ENCODE peak calls at places on chromosomes 4 and X, in four cellular contexts. U, Q, R and S are unnamed samples.
A peak's percentile ranks its signal among the peaks of the same experiment; 100 is the strongest.

GRCh38 chrX:153733651-153734240 is 9.1 kb downstream of the ABCD1 start:
- DNase-seq in U (no peak), Q (no peak), R (no peak), S (no peak)

GRCh38 chr4:111836601-111837000 is 308.7 kb upstream of the FAM241A start:
- DNase-seq in U (no peak), Q (no peak), R (no peak), S (no peak)

GRCh38 chr4:4670869-4671268 is 129.0 kb upstream of the STX18 start:
- DNase-seq in U (no peak), Q (no peak), R (no peak), S (no peak)

GRCh38 chr4:5247735-5248134 is 196.5 kb downstream of the STK32B start:
- DNase-seq in U (no peak), Q (no peak), R (no peak), S (no peak)

GRCh38 chrX:14528629-14529287 is 578 bp upstream of the GLRA2 start:
- DNase-seq in U (peak; percentile 60), Q (peak; percentile 55), R (peak; percentile 27), S (peak; percentile 66)

GRCh38 chr4:85964298-85964697 is 395.6 kb downstream of the MAPK10 start:
- DNase-seq in U (peak; percentile 4), Q (peak; percentile 6), R (no peak), S (no peak)

GRCh38 chrX:38654302-38654701 is 93.0 kb downstream of the TSPAN7 start:
- DNase-seq in U (peak; percentile 28), Q (peak; percentile 40), R (peak; percentile 35), S (no peak)

GRCh38 chr4:6960628-6961027 is 51.0 kb downstream of the TBC1D14 start:
- DNase-seq in U (no peak), Q (no peak), R (no peak), S (no peak)

GRCh38 chr4:140049924-140050681 is 103.9 kb downstream of the MAML3 start:
- DNase-seq in U (no peak), Q (peak; percentile 64), R (peak; percentile 61), S (no peak)

GRCh38 chrX:67545772-67546495 is 2.1 kb downstream of the AR start:
- DNase-seq in U (no peak), Q (peak; percentile 15), R (peak; percentile 25), S (no peak)

GRCh38 chrX:107562482-107562881 is 65.8 kb upstream of the PRPS1 start:
- DNase-seq in U (peak; percentile 31), Q (peak; percentile 30), R (no peak), S (peak; percentile 88)

GRCh38 chrX:69226459-69227158 is 61.4 kb upstream of the PJA1 start:
- DNase-seq in U (no peak), Q (no peak), R (no peak), S (no peak)

GRCh38 chr4:142156246-142156645 is 519.9 kb downstream of the IL15 start:
- DNase-seq in U (no peak), Q (no peak), R (no peak), S (no peak)

GRCh38 chrX:134236690-134237362 is at the start of gene CCDC160:
- DNase-seq in U (no peak), Q (peak; percentile 29), R (peak; percentile 82), S (peak; percentile 61)

GRCh38 chrX:150155396-150156048 is 207.6 kb upstream of the MAMLD1 start:
- DNase-seq in U (peak; percentile 28), Q (peak; percentile 71), R (peak; percentile 61), S (no peak)

GRCh38 chr4:173531085-173531965 is 1.3 kb upstream of the HAND2 start:
- DNase-seq in U (no peak), Q (no peak), R (no peak), S (no peak)

GRCh38 chrX:101417981-101418841 is 10.2 kb downstream of the HNRNPH2 start:
- DNase-seq in U (no peak), Q (peak; percentile 36), R (peak; percentile 74), S (peak; percentile 28)
- H2AFZ ChIP-seq in U (peak overlapping the region; percentile 83), Q (peak overlapping the region; percentile 69), R (peak overlapping the region; percentile 97), S (peak overlapping the region; percentile 78)

GRCh38 chrX:73562986-73563739 is at the start of gene CHIC1:
- DNase-seq in U (peak; percentile 47), Q (peak; percentile 75), R (peak; percentile 82), S (no peak)

GRCh38 chrX:73561791-73562190 is 1.2 kb upstream of the CHIC1 start:
- DNase-seq in U (no peak), Q (peak; percentile 32), R (no peak), S (no peak)

GRCh38 chrX:73562458-73562857 is 539 bp upstream of the CHIC1 start:
- DNase-seq in U (no peak), Q (peak; percentile 8), R (no peak), S (no peak)

GRCh38 chrX:73563740-73564073 is 710 bp downstream of the CHIC1 start:
- DNase-seq in U (no peak), Q (peak; percentile 10), R (no peak), S (no peak)
- H2AFZ ChIP-seq in U (peak overlapping the region; percentile 92), Q (peak overlapping the region; percentile 88), R (peak overlapping the region; percentile 99), S (peak overlapping the region; percentile 71)

GRCh38 chrX:3044196-3044595 is 2.9 kb downstream of the ARSF start:
- DNase-seq in U (no peak), Q (no peak), R (no peak), S (no peak)

GRCh38 chrX:3044671-3045070 is 3.4 kb downstream of the ARSF start:
- DNase-seq in U (no peak), Q (no peak), R (no peak), S (no peak)

DNA sequence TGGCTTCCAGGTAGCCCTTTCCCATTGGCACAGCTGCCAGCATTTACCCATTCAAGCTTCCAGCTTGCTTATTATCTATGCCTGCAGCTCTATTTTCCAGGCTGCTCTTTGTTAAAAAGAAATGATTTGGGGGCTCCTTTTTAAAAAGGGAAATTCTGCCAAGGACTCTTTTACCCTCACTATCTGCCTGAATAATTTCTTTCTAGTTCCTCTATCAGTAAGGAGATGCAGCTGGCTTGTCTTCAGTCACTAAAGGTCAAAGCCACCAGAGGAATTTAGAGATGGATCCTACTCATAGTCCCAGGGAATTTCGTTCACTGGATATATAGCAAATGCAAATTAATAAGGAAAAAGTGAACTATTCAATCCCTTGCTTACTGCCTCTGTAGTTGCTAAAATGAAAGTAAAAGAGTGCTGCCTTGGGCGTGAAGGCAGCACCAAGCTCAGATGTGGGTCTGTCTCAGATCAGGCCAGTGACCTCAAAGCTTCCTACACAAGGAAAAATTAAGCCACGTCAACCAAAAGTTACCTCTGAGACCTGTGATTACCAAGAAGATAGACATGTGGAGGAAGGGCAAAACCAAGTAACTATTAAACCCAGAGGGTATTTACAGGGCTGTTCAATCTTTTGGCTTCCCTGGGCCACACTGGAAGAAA is 5.1 kb downstream of the ARSF start:
- DNase-seq in U (no peak), Q (no peak), R (no peak), S (no peak)
- H2AFZ ChIP-seq in U (no peak overlapping the region), Q (no peak overlapping the region), R (peak overlapping the region; percentile 17), S (no peak overlapping the region)

DNA sequence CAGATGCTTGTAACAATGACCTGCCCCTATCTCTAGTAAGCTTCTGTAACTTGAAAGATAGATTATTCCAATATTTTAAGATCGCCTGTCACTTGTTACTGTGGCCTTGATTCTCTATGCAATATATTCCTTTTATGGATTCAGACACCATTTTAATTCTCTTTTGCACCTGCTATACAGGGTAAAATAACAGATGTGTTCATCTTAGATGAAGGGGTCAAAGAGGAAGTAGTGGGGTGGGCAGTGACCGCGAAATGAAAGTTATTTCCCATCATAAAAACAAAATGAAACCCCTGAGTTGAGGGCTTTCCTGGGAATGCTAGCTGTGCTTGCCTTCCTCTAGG is 175.9 kb downstream of the TSPAN5 start:
- DNase-seq in U (no peak), Q (no peak), R (no peak), S (no peak)
- H2AFZ ChIP-seq in U (no peak overlapping the region), Q (no peak overlapping the region), R (no peak overlapping the region), S (no peak overlapping the region)

DNA sequence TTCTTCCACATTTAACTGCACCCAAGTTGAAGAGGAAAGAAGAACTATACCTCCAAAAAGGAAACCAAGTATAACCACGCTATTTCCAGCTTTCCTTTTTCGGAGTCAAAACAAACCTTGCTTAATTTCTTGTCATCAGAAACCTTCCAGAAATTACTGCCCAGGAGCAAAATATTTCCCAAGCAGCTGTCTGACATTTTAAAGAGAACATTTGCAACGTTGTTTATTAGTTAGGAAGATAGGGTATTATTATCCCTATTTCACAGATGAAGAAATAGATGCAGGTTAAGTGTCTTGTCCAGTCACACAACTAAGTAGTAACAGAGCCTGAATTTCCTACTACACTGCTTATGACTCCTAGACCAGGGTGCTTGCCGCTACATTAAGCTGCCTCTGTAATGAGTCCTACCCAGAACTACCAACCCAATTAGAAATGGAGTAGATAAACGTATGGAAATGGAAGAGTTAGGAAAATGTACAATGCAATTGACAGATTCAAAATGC is 2.2 kb upstream of the ACSL4 start:
- DNase-seq in U (no peak), Q (no peak), R (no peak), S (peak; percentile 25)
- H2AFZ ChIP-seq in U (peak overlapping the region; percentile 16), Q (no peak overlapping the region), R (no peak overlapping the region), S (no peak overlapping the region)

GRCh38 chr4:152480356-152480755 is 55.5 kb downstream of the FBXW7 start:
- DNase-seq in U (no peak), Q (no peak), R (no peak), S (no peak)
- H2AFZ ChIP-seq in U (no peak overlapping the region), Q (no peak overlapping the region), R (no peak overlapping the region), S (no peak overlapping the region)

DNA sequence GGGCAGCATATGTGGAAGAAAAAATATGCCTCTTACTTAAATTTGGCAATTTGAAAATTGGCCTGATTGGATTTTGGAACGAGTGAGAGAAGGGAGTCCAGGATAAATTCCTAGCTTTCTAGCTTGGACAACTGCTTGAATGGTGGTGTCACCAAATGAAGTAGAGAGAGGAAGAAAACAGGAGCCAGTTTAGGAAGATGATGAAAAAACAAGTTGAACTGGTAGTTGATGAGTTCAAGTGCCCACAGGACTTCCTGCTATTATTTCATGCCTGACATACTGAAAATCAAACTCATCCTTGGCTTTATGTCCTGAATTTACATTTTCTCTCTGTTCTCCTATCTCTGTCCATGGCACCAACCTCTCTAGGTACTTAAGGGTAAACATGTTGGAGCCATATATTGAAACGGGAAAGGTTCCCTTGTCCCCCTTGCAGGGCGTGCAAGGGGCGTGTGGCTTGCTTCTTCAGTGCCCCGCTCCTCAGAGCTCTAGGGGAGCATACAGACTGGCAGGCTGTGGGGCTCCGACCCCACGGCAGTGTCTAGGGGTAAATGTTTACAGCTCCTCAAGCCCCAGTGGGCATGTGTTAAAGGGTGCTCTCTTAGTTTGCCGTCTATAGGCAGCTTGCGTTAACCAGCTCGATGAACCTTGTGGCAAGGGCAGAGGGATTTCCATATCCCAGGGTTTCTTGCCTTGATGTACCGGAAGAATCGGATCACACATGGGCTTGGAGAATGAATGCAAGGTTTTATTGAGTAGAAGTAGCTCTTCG is 250.7 kb upstream of the PGRMC2 start:
- DNase-seq in U (no peak), Q (no peak), R (no peak), S (peak; percentile 84)
- H2AFZ ChIP-seq in U (no peak overlapping the region), Q (no peak overlapping the region), R (no peak overlapping the region), S (peak overlapping the region; percentile 63)

DNA sequence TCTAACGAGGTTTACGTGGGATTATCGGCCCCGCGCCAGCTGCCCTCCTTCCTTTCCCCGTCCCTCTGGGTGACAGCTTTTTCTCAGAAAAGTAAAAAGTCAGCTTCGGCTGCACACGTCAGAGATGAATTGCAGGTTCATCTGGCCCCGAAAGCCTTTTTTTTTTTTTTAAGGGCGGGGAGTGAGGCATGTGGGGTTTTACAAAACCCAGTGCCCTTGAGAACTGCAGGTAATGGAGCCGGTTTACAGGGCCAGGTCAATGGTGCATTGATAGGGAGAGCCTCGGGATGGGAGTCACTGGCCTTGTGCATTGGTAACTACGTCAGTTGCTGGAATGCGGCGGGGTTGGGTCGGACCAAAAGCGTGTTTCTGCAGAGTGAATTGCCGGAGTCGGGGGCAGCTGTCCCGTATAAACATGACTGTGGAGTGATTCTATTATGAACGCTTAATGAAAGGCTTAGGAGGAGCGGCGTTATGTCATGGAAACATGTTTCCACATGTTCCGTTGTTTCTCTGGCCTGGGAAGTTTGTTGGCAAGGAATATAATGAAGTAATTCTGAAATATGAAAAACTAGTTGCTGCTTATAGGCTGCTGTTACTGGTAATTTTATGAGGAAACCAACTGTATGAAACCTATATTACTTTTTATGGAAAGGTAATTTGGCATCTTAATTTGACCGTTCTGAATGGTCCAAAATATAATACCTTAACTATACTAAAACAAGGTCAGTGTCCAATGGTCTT is 1.1 kb downstream of the HSPA4L start:
- DNase-seq in U (peak; percentile 99), Q (peak; percentile 74), R (peak; percentile 46), S (peak; percentile 84)
- H2AFZ ChIP-seq in U (peak overlapping the region; percentile 81), Q (peak overlapping the region; percentile 99), R (peak overlapping the region; percentile 92), S (peak overlapping the region; percentile 41)